ENCODE peak calls at places on chromosomes 11 and 22, in nine cellular contexts. J, M, I, X, W, D, B, U and C are unnamed samples.

GRCh38 chr11:46064221-46064620 is 57.0 kb downstream of the PHF21A start:
- DNase-seq in J (no peak), M (no peak), I (no peak), X (no peak), W (no peak), D (no peak), B (no peak), U (no peak), C (no peak)

GRCh38 chr22:42291287-42291686 is 20.8 kb upstream of the TCF20 start:
- DNase-seq in J (no peak), M (no peak), I (no peak), X (no peak), W (no peak), D (no peak), B (no peak), U (no peak), C (no peak)

GRCh38 chr22:44088976-44089570 is 65.0 kb downstream of the PARVB start:
- DNase-seq in J (no peak), M (no peak), I (peak), X (no peak), W (no peak), D (peak), B (no peak), U (peak), C (no peak)

GRCh38 chr11:77506857-77507256 is 33.0 kb upstream of the PAK1 start:
- DNase-seq in J (no peak), M (peak), I (peak), X (no peak), W (no peak), D (no peak), B (no peak), U (peak), C (peak)

GRCh38 chr11:96161271-96162089 is 181.5 kb downstream of the MAML2 start:
- DNase-seq in J (no peak), M (no peak), I (no peak), X (no peak), W (no peak), D (no peak), B (no peak), U (no peak), C (no peak)

GRCh38 chr11:74133416-74133815 is 37.4 kb downstream of the C2CD3 start:
- DNase-seq in J (no peak), M (no peak), I (no peak), X (no peak), W (no peak), D (no peak), B (no peak), U (no peak), C (no peak)

GRCh38 chr22:38205261-38206128 is 3.7 kb downstream of the MAFF start:
- DNase-seq in J (no peak), M (no peak), I (peak), X (no peak), W (no peak), D (peak), B (no peak), U (no peak), C (peak)

GRCh38 chr11:77127674-77127968 is 425 bp upstream of the MYO7A start:
- DNase-seq in J (no peak), M (no peak), I (no peak), X (no peak), W (no peak), D (no peak), B (no peak), U (no peak), C (no peak)

GRCh38 chr22:19808873-19809478 is 45.7 kb downstream of the GNB1L start:
- DNase-seq in J (no peak), M (no peak), I (no peak), X (no peak), W (no peak), D (no peak), B (no peak), U (no peak), C (no peak)

GRCh38 chr11:19576054-19576453 is 136.6 kb upstream of the NAV2 start:
- DNase-seq in J (no peak), M (no peak), I (no peak), X (no peak), W (no peak), D (no peak), B (no peak), U (no peak), C (no peak)

GRCh38 chr11:69721745-69722144 is 17.9 kb upstream of the FGF19 start:
- DNase-seq in J (no peak), M (peak), I (no peak), X (no peak), W (no peak), D (no peak), B (no peak), U (no peak), C (no peak)

GRCh38 chr11:8260202-8260996 is 3.3 kb downstream of the LMO1 start:
- DNase-seq in J (no peak), M (no peak), I (no peak), X (no peak), W (no peak), D (no peak), B (no peak), U (no peak), C (peak)

GRCh38 chr22:50630376-50630775 is 2.4 kb upstream of the ARSA start:
- DNase-seq in J (no peak), M (no peak), I (no peak), X (no peak), W (no peak), D (no peak), B (no peak), U (no peak), C (no peak)

GRCh38 chr11:8202428-8203160 is 33.8 kb upstream of the RIC3 start:
- DNase-seq in J (no peak), M (no peak), I (no peak), X (no peak), W (no peak), D (no peak), B (no peak), U (no peak), C (no peak)

GRCh38 chr22:30305519-30305905 is 16.2 kb upstream of the CASTOR1 start:
- DNase-seq in J (no peak), M (no peak), I (no peak), X (peak), W (no peak), D (no peak), B (no peak), U (no peak), C (peak)

GRCh38 chr11:61919841-61920631 is 2.7 kb upstream of the RAB3IL1 start:
- DNase-seq in J (no peak), M (no peak), I (peak), X (no peak), W (no peak), D (no peak), B (no peak), U (no peak), C (no peak)

GRCh38 chr11:66218846-66219620 is 49.4 kb upstream of the RAB1B start:
- DNase-seq in J (no peak), M (no peak), I (no peak), X (no peak), W (no peak), D (no peak), B (no peak), U (no peak), C (no peak)

GRCh38 chr22:44221710-44222475 is 41.2 kb downstream of the PARVG start:
- DNase-seq in J (no peak), M (no peak), I (no peak), X (no peak), W (no peak), D (no peak), B (no peak), U (no peak), C (no peak)

GRCh38 chr22:26588749-26589366 is 1.1 kb downstream of the TPST2 start:
- DNase-seq in J (no peak), M (no peak), I (no peak), X (no peak), W (no peak), D (no peak), B (no peak), U (no peak), C (no peak)

GRCh38 chr22:30785527-30785926 is 90.9 kb downstream of the OSBP2 start:
- DNase-seq in J (no peak), M (no peak), I (no peak), X (no peak), W (no peak), D (no peak), B (no peak), U (no peak), C (no peak)

GRCh38 chr22:21972293-21972779 is 10.3 kb downstream of the TOP3B start:
- DNase-seq in J (peak), M (peak), I (peak), X (peak), W (peak), D (no peak), B (peak), U (no peak), C (peak)